ENCODE peak calls at places on chromosomes 2 and 18, in ten cellular contexts. One of them, this sample, is unnamed.

GRCh38 chr18:6363216-6363615 is 51.5 kb downstream of the L3MBTL4 start:
- DNase-seq in AG10803: no peak
- DNase-seq in GM12865: peak
- DNase-seq in CD8-positive, alpha-beta memory T cell: no peak
- DNase-seq in cardiac muscle cell: no peak
- DNase-seq in kidney: no peak
- DNase-seq in lower leg skin: no peak
- DNase-seq in heart right ventricle: no peak
- DNase-seq in brain microvascular endothelial cell: no peak
- DNase-seq in Peyer's patch: no peak
- DNase-seq in this sample: no peak

GRCh38 chr2:204357175-204357695 is 188.0 kb upstream of the PARD3B start:
- DNase-seq in AG10803: no peak
- DNase-seq in GM12865: no peak
- DNase-seq in CD8-positive, alpha-beta memory T cell: no peak
- DNase-seq in cardiac muscle cell: no peak
- DNase-seq in kidney: no peak
- DNase-seq in lower leg skin: no peak
- DNase-seq in heart right ventricle: no peak
- DNase-seq in brain microvascular endothelial cell: no peak
- DNase-seq in Peyer's patch: no peak
- DNase-seq in this sample: no peak

GRCh38 chr2:83991992-83992391 is 467.1 kb downstream of the SUCLG1 start:
- DNase-seq in AG10803: no peak
- DNase-seq in GM12865: no peak
- DNase-seq in CD8-positive, alpha-beta memory T cell: no peak
- DNase-seq in cardiac muscle cell: no peak
- DNase-seq in kidney: no peak
- DNase-seq in lower leg skin: no peak
- DNase-seq in heart right ventricle: no peak
- DNase-seq in brain microvascular endothelial cell: no peak
- DNase-seq in Peyer's patch: no peak
- DNase-seq in this sample: no peak

GRCh38 chr2:221997100-221997499 is 301.7 kb downstream of the PAX3 start:
- DNase-seq in AG10803: peak
- DNase-seq in GM12865: no peak
- DNase-seq in CD8-positive, alpha-beta memory T cell: no peak
- DNase-seq in cardiac muscle cell: no peak
- DNase-seq in kidney: no peak
- DNase-seq in lower leg skin: no peak
- DNase-seq in heart right ventricle: no peak
- DNase-seq in brain microvascular endothelial cell: peak
- DNase-seq in Peyer's patch: no peak
- DNase-seq in this sample: no peak

GRCh38 chr2:30690126-30690561 is 117.1 kb downstream of the CAPN13 start:
- DNase-seq in AG10803: peak
- DNase-seq in GM12865: no peak
- DNase-seq in CD8-positive, alpha-beta memory T cell: no peak
- DNase-seq in cardiac muscle cell: no peak
- DNase-seq in kidney: no peak
- DNase-seq in lower leg skin: peak
- DNase-seq in heart right ventricle: no peak
- DNase-seq in brain microvascular endothelial cell: no peak
- DNase-seq in Peyer's patch: no peak
- DNase-seq in this sample: no peak

GRCh38 chr2:68645523-68645922 is 2.1 kb downstream of the PROKR1 start:
- DNase-seq in AG10803: no peak
- DNase-seq in GM12865: peak
- DNase-seq in CD8-positive, alpha-beta memory T cell: no peak
- DNase-seq in cardiac muscle cell: peak
- DNase-seq in kidney: no peak
- DNase-seq in lower leg skin: no peak
- DNase-seq in heart right ventricle: no peak
- DNase-seq in brain microvascular endothelial cell: no peak
- DNase-seq in Peyer's patch: no peak
- DNase-seq in this sample: no peak

GRCh38 chr2:106323337-106324013 is 129.4 kb upstream of the UXS1 start:
- DNase-seq in AG10803: no peak
- DNase-seq in GM12865: no peak
- DNase-seq in CD8-positive, alpha-beta memory T cell: no peak
- DNase-seq in cardiac muscle cell: no peak
- DNase-seq in kidney: no peak
- DNase-seq in lower leg skin: no peak
- DNase-seq in heart right ventricle: no peak
- DNase-seq in brain microvascular endothelial cell: no peak
- DNase-seq in Peyer's patch: no peak
- DNase-seq in this sample: no peak

GRCh38 chr2:108219688-108220087 is 20.1 kb upstream of the SULT1C3 start:
- DNase-seq in AG10803: no peak
- DNase-seq in GM12865: no peak
- DNase-seq in CD8-positive, alpha-beta memory T cell: no peak
- DNase-seq in cardiac muscle cell: no peak
- DNase-seq in kidney: no peak
- DNase-seq in lower leg skin: no peak
- DNase-seq in heart right ventricle: no peak
- DNase-seq in brain microvascular endothelial cell: no peak
- DNase-seq in Peyer's patch: no peak
- DNase-seq in this sample: no peak

GRCh38 chr2:26414291-26414690 is 12.6 kb downstream of the DRC1 start:
- DNase-seq in AG10803: no peak
- DNase-seq in GM12865: no peak
- DNase-seq in CD8-positive, alpha-beta memory T cell: no peak
- DNase-seq in cardiac muscle cell: no peak
- DNase-seq in kidney: no peak
- DNase-seq in lower leg skin: no peak
- DNase-seq in heart right ventricle: no peak
- DNase-seq in brain microvascular endothelial cell: no peak
- DNase-seq in Peyer's patch: no peak
- DNase-seq in this sample: no peak

GRCh38 chr2:173823540-173823939 is 141.6 kb downstream of the SP3 start:
- DNase-seq in AG10803: no peak
- DNase-seq in GM12865: no peak
- DNase-seq in CD8-positive, alpha-beta memory T cell: no peak
- DNase-seq in cardiac muscle cell: no peak
- DNase-seq in kidney: no peak
- DNase-seq in lower leg skin: peak
- DNase-seq in heart right ventricle: no peak
- DNase-seq in brain microvascular endothelial cell: no peak
- DNase-seq in Peyer's patch: no peak
- DNase-seq in this sample: no peak

GRCh38 chr2:34093790-34094189 is 494.7 kb upstream of the FAM98A start:
- DNase-seq in AG10803: no peak
- DNase-seq in GM12865: peak
- DNase-seq in CD8-positive, alpha-beta memory T cell: no peak
- DNase-seq in cardiac muscle cell: no peak
- DNase-seq in kidney: no peak
- DNase-seq in lower leg skin: no peak
- DNase-seq in heart right ventricle: no peak
- DNase-seq in brain microvascular endothelial cell: no peak
- DNase-seq in Peyer's patch: no peak
- DNase-seq in this sample: no peak

DNA sequence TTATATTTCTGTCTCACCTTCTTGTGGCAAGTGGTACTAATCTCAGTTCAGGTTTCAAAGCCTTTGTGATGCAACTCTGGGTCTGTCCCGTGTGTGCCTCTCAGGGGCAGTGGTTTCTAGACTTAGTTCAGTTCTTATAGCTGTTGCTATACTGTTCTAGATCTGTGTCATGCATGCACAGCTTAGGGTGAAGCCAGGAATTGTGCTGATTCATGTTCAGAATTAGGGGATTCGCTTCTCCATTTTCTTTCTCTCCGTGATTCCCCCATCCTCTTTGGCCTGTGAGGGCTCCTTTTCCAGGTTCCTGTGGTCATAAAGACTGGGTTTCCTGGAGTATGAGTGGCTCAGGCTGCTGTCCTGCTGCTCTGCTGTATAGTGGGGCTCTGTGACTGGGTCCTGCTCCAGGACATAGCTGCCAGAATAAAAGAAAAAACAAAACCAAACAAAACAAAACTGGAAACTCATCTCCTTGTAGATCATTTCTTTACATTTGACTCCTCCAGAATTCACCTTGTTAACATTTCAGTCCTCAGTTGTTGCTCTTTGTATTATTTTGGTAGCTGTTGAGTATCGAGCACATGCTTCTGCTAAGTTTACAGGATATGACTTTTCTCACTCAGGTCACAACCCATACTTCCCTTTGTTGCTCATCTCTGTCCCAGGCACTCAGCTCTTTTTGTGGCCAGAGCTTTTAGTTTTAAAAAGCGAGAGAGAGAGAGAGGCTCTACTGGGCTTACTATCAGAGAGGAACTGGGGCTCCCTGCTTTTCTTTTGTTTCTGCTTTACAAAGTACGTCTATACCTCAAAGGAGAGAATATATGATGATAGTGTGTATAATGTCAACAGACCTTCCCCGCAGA is 34.2 kb downstream of the CERS6 start:
- DNase-seq in AG10803: no peak
- DNase-seq in GM12865: peak
- DNase-seq in CD8-positive, alpha-beta memory T cell: no peak
- DNase-seq in cardiac muscle cell: peak
- DNase-seq in kidney: no peak
- DNase-seq in lower leg skin: no peak
- DNase-seq in heart right ventricle: no peak
- DNase-seq in brain microvascular endothelial cell: peak
- DNase-seq in Peyer's patch: no peak
- DNase-seq in this sample: no peak
- H3K4me3 ChIP-seq in AG10803: peak
- H3K4me3 ChIP-seq in GM12865: peak
- H3K4me3 ChIP-seq in CD8-positive, alpha-beta memory T cell: peak
- H3K4me3 ChIP-seq in cardiac muscle cell: no peak
- H3K4me3 ChIP-seq in kidney: no peak
- H3K4me3 ChIP-seq in lower leg skin: no peak
- H3K4me3 ChIP-seq in heart right ventricle: no peak
- H3K4me3 ChIP-seq in brain microvascular endothelial cell: no peak
- H3K4me3 ChIP-seq in Peyer's patch: no peak
- H3K4me3 ChIP-seq in this sample: no peak

GRCh38 chr2:55986001-55986400 is 62.4 kb upstream of the EFEMP1 start:
- DNase-seq in AG10803: no peak
- DNase-seq in GM12865: no peak
- DNase-seq in CD8-positive, alpha-beta memory T cell: no peak
- DNase-seq in cardiac muscle cell: no peak
- DNase-seq in kidney: no peak
- DNase-seq in lower leg skin: no peak
- DNase-seq in heart right ventricle: no peak
- DNase-seq in brain microvascular endothelial cell: no peak
- DNase-seq in Peyer's patch: no peak
- DNase-seq in this sample: no peak
- H3K4me3 ChIP-seq in AG10803: no peak
- H3K4me3 ChIP-seq in GM12865: no peak
- H3K4me3 ChIP-seq in CD8-positive, alpha-beta memory T cell: no peak
- H3K4me3 ChIP-seq in cardiac muscle cell: no peak
- H3K4me3 ChIP-seq in kidney: no peak
- H3K4me3 ChIP-seq in lower leg skin: no peak
- H3K4me3 ChIP-seq in heart right ventricle: no peak
- H3K4me3 ChIP-seq in brain microvascular endothelial cell: no peak
- H3K4me3 ChIP-seq in Peyer's patch: no peak
- H3K4me3 ChIP-seq in this sample: no peak

GRCh38 chr2:3354986-3355385 is 22.6 kb downstream of the EIPR1 start:
- DNase-seq in AG10803: no peak
- DNase-seq in GM12865: no peak
- DNase-seq in CD8-positive, alpha-beta memory T cell: no peak
- DNase-seq in cardiac muscle cell: no peak
- DNase-seq in kidney: no peak
- DNase-seq in lower leg skin: no peak
- DNase-seq in heart right ventricle: no peak
- DNase-seq in brain microvascular endothelial cell: no peak
- DNase-seq in Peyer's patch: no peak
- DNase-seq in this sample: no peak

GRCh38 chr2:3348771-3349170 is 28.8 kb downstream of the EIPR1 start:
- DNase-seq in AG10803: no peak
- DNase-seq in GM12865: no peak
- DNase-seq in CD8-positive, alpha-beta memory T cell: no peak
- DNase-seq in cardiac muscle cell: no peak
- DNase-seq in kidney: peak
- DNase-seq in lower leg skin: no peak
- DNase-seq in heart right ventricle: no peak
- DNase-seq in brain microvascular endothelial cell: no peak
- DNase-seq in Peyer's patch: no peak
- DNase-seq in this sample: no peak

GRCh38 chr2:3345621-3346020 is 32.0 kb downstream of the EIPR1 start:
- DNase-seq in AG10803: no peak
- DNase-seq in GM12865: no peak
- DNase-seq in CD8-positive, alpha-beta memory T cell: no peak
- DNase-seq in cardiac muscle cell: no peak
- DNase-seq in kidney: no peak
- DNase-seq in lower leg skin: peak
- DNase-seq in heart right ventricle: no peak
- DNase-seq in brain microvascular endothelial cell: no peak
- DNase-seq in Peyer's patch: no peak
- DNase-seq in this sample: no peak

GRCh38 chr2:3344897-3345296 is 32.7 kb downstream of the EIPR1 start:
- DNase-seq in AG10803: no peak
- DNase-seq in GM12865: no peak
- DNase-seq in CD8-positive, alpha-beta memory T cell: no peak
- DNase-seq in cardiac muscle cell: no peak
- DNase-seq in kidney: no peak
- DNase-seq in lower leg skin: no peak
- DNase-seq in heart right ventricle: no peak
- DNase-seq in brain microvascular endothelial cell: peak
- DNase-seq in Peyer's patch: no peak
- DNase-seq in this sample: no peak

GRCh38 chr2:3349211-3349693 is 28.4 kb downstream of the EIPR1 start:
- DNase-seq in AG10803: peak
- DNase-seq in GM12865: no peak
- DNase-seq in CD8-positive, alpha-beta memory T cell: no peak
- DNase-seq in cardiac muscle cell: peak
- DNase-seq in kidney: peak
- DNase-seq in lower leg skin: no peak
- DNase-seq in heart right ventricle: no peak
- DNase-seq in brain microvascular endothelial cell: peak
- DNase-seq in Peyer's patch: no peak
- DNase-seq in this sample: no peak
- H3K4me3 ChIP-seq in AG10803: no peak
- H3K4me3 ChIP-seq in GM12865: no peak
- H3K4me3 ChIP-seq in CD8-positive, alpha-beta memory T cell: no peak
- H3K4me3 ChIP-seq in cardiac muscle cell: no peak
- H3K4me3 ChIP-seq in kidney: peak
- H3K4me3 ChIP-seq in lower leg skin: no peak
- H3K4me3 ChIP-seq in heart right ventricle: no peak
- H3K4me3 ChIP-seq in brain microvascular endothelial cell: no peak
- H3K4me3 ChIP-seq in Peyer's patch: no peak
- H3K4me3 ChIP-seq in this sample: no peak

DNA sequence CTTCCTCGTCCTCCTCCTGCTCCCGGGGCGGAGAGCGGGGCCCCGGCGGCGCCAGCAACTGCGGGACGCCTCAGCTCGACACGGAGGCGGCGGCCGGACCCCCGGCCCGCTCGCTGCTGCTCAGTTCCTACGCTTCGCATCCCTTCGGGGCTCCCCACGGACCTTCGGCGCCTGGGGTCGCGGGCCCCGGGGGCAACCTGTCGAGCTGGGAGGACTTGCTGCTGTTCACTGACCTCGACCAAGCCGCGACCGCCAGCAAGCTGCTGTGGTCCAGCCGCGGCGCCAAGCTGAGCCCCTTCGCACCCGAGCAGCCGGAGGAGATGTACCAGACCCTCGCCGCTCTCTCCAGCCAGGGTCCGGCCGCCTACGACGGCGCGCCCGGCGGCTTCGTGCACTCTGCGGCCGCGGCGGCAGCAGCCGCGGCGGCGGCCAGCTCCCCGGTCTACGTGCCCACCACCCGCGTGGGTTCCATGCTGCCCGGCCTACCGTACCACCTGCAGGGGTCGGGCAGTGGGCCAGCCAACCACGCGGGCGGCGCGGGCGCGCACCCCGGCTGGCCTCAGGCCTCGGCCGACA is 2.0 kb downstream of the GATA6 start:
- DNase-seq in AG10803: no peak
- DNase-seq in GM12865: no peak
- DNase-seq in CD8-positive, alpha-beta memory T cell: no peak
- DNase-seq in cardiac muscle cell: no peak
- DNase-seq in kidney: no peak
- DNase-seq in lower leg skin: peak
- DNase-seq in heart right ventricle: no peak
- DNase-seq in brain microvascular endothelial cell: no peak
- DNase-seq in Peyer's patch: no peak
- DNase-seq in this sample: no peak
- H3K4me3 ChIP-seq in AG10803: peak
- H3K4me3 ChIP-seq in GM12865: no peak
- H3K4me3 ChIP-seq in CD8-positive, alpha-beta memory T cell: no peak
- H3K4me3 ChIP-seq in cardiac muscle cell: peak
- H3K4me3 ChIP-seq in kidney: peak
- H3K4me3 ChIP-seq in lower leg skin: peak
- H3K4me3 ChIP-seq in heart right ventricle: peak
- H3K4me3 ChIP-seq in brain microvascular endothelial cell: peak
- H3K4me3 ChIP-seq in Peyer's patch: peak
- H3K4me3 ChIP-seq in this sample: peak